ENCODE peak calls at places on chromosome 2, in six cellular contexts. T is IMR-90, G is neuronal stem cell, J is H9, V is mesenchymal stem cell, S is H1. F is an unnamed sample.

GRCh38 chr2:85655961-85656403 is 12.0 kb downstream of the SFTPB start:
- DNase-seq in T (peak; percentile 65), G (no peak), J (no peak), V (peak; percentile 15), S (no peak), F (no peak)

GRCh38 chr2:129237966-129238725 is 741.3 kb upstream of the RAB6C start:
- DNase-seq in T (no peak), G (no peak), J (no peak), V (peak; percentile 5), S (no peak), F (no peak)

GRCh38 chr2:179900655-179901054 is 39.2 kb upstream of the ZNF385B start:
- DNase-seq in T (no peak), G (no peak), J (no peak), V (peak; percentile 30), S (no peak), F (no peak)

GRCh38 chr2:149989447-149990063 is 402.0 kb upstream of the MMADHC start:
- DNase-seq in T (peak; percentile 51), G (no peak), J (no peak), V (no peak), S (no peak), F (peak; percentile 65)

GRCh38 chr2:214193943-214194342 is 216.9 kb upstream of the VWC2L start:
- DNase-seq in T (peak; percentile 79), G (no peak), J (no peak), V (peak; percentile 42), S (no peak), F (peak; percentile 12)

GRCh38 chr2:202541137-202541536 is 93.6 kb upstream of the FAM117B start:
- DNase-seq in T (no peak), G (no peak), J (no peak), V (no peak), S (no peak), F (no peak)

GRCh38 chr2:151669585-151670081 is 64.6 kb downstream of the NEB start:
- DNase-seq in T (no peak), G (no peak), J (no peak), V (no peak), S (peak; percentile 21), F (no peak)

GRCh38 chr2:217929757-217930707 is 72.8 kb downstream of the TNS1 start:
- DNase-seq in T (peak; percentile 34), G (no peak), J (no peak), V (no peak), S (no peak), F (no peak)

DNA sequence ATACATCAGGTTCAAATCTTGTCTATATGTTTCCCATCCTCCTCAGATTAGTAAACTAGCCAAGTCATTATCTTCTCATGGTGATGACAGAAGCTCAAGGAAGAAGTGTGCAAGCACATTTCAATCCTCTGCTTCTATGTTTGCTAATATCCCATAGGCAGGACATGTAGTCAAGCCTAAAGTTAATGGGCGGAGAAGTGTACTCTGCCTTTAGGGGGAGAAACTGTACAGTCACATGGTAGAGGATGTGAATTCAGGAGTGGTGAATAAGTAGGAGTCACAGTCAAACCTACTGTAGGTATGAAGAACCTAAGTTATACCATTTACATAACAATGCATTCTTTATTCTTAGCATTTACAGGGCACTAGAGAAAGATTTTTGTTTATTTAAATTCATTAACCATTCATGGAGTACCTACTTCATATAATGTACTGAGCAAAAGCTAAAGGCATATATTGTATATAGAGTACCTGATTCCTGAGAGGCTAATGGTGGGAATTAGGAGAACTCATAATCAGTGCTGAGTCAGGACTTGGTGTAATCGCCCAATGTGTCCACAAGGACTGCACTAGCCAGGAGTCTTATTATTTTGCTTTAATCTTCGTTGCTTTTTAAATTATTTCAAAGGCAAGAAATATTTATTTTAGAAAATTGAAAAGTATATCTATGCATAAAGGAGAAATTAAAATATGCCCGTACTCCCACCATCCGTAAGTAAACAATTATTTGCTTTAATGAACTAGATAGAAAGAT is 394.3 kb upstream of the ETAA1 start:
- DNase-seq in T (no peak), G (no peak), J (no peak), V (no peak), S (no peak), F (no peak)
- H3K14ac ChIP-seq in T (no peak overlapping the region), G (no peak overlapping the region), J (no peak overlapping the region), V (no peak overlapping the region), S (no peak overlapping the region), F (no peak overlapping the region)

GRCh38 chr2:169247231-169247630 is 115.1 kb downstream of the LRP2 start:
- DNase-seq in T (no peak), G (no peak), J (no peak), V (no peak), S (no peak), F (no peak)
- H3K14ac ChIP-seq in T (no peak overlapping the region), G (no peak overlapping the region), J (no peak overlapping the region), V (no peak overlapping the region), S (no peak overlapping the region), F (no peak overlapping the region)

GRCh38 chr2:211128287-211128686 is 571.9 kb downstream of the CPS1 start:
- DNase-seq in T (no peak), G (no peak), J (no peak), V (no peak), S (no peak), F (no peak)

GRCh38 chr2:211129798-211130197 is 573.4 kb downstream of the CPS1 start:
- DNase-seq in T (no peak), G (no peak), J (no peak), V (no peak), S (no peak), F (no peak)

GRCh38 chr2:211132046-211132445 is 575.6 kb downstream of the CPS1 start:
- DNase-seq in T (no peak), G (no peak), J (no peak), V (no peak), S (no peak), F (no peak)

GRCh38 chr2:211127501-211127900 is 571.1 kb downstream of the CPS1 start:
- DNase-seq in T (no peak), G (no peak), J (no peak), V (no peak), S (no peak), F (peak; percentile 81)

DNA sequence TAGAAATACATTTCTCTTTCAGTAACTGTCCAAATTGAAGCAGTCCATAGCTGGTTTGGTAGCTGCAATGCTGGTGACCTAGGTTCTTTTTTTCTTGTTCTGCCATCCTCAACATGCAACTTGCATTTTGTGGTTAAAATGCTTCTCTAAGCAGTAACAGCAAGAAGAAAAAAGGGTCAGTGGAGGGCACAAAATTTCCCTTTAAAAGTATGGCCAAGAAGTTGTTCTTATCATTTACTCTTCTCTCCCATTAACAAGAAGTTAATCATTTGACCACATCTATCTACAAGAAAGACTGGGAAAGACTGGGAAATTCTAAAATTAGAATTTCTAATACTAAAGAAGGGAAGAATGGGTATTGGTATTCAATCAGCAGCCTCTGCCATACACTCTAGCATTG is 569.9 kb downstream of the CPS1 start:
- DNase-seq in T (no peak), G (no peak), J (no peak), V (no peak), S (no peak), F (no peak)
- H3K14ac ChIP-seq in T (no peak overlapping the region), G (no peak overlapping the region), J (no peak overlapping the region), V (no peak overlapping the region), S (no peak overlapping the region), F (no peak overlapping the region)

DNA sequence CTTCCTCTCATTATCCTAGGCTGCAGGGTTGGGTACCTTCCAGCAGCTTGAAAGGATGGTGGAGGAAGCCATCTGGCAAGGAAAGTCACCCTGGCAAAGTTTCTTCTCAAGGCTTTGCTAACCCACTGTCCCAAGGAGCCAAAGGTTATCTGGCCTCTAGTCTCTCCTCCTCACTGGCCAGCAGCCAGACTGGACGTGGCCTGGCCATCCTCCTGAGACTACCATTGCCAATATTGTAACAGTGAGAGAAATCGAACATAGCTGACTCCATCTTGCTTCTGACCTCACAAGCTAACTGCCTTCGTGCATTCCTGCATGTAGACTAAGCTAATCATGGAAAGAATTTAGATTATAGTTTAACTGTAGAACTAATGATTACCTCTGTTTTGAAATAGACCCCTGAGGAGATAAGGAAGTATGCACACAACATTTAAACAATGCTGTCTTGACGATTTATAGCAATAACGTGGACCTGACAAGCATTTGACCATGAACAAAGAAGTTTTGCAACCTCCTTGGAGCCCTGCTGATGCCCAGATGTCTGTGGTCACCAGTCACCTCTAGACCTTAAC is 7.8 kb upstream of the ANXA4 start:
- DNase-seq in T (no peak), G (no peak), J (no peak), V (no peak), S (no peak), F (peak; percentile 65)
- H3K14ac ChIP-seq in T (no peak overlapping the region), G (no peak overlapping the region), J (no peak overlapping the region), V (no peak overlapping the region), S (no peak overlapping the region), F (no peak overlapping the region)